ENCODE peak calls at places on chromosomes 2 and 18, in four cellular contexts. One of them, this sample, is unnamed.

GRCh38 chr2:43727634-43728014 is 46.2 kb upstream of the DYNC2LI1 start:
- DNase-seq in HepG2: no peak
- DNase-seq in GM12878: no peak
- DNase-seq in A549: no peak
- DNase-seq in this sample: peak

GRCh38 chr2:158745067-158745865 is 49.9 kb upstream of the DAPL1 start:
- DNase-seq in HepG2: peak
- DNase-seq in GM12878: no peak
- DNase-seq in A549: peak
- DNase-seq in this sample: peak

GRCh38 chr2:104863585-104864279 is 9.8 kb downstream of the POU3F3 start:
- DNase-seq in HepG2: no peak
- DNase-seq in GM12878: no peak
- DNase-seq in A549: no peak
- DNase-seq in this sample: no peak

GRCh38 chr18:34977787-34978532 is 63.3 kb upstream of the MAPRE2 start:
- DNase-seq in HepG2: no peak
- DNase-seq in GM12878: no peak
- DNase-seq in A549: peak
- DNase-seq in this sample: peak

GRCh38 chr2:105150231-105150630 is 91.3 kb upstream of the GPR45 start:
- DNase-seq in HepG2: no peak
- DNase-seq in GM12878: no peak
- DNase-seq in A549: no peak
- DNase-seq in this sample: no peak

GRCh38 chr2:190530211-190530639 is 4.3 kb downstream of the NEMP2 start:
- DNase-seq in HepG2: peak
- DNase-seq in GM12878: no peak
- DNase-seq in A549: no peak
- DNase-seq in this sample: no peak

GRCh38 chr2:27316655-27317412 is 6.1 kb downstream of the MPV17 start:
- DNase-seq in HepG2: no peak
- DNase-seq in GM12878: no peak
- DNase-seq in A549: no peak
- DNase-seq in this sample: no peak

GRCh38 chr2:17355608-17356329 is 162.5 kb downstream of the RAD51AP2 start:
- DNase-seq in HepG2: peak
- DNase-seq in GM12878: peak
- DNase-seq in A549: peak
- DNase-seq in this sample: no peak

GRCh38 chr18:48402953-48403352 is 6.2 kb downstream of the ZBTB7C start:
- DNase-seq in HepG2: no peak
- DNase-seq in GM12878: no peak
- DNase-seq in A549: no peak
- DNase-seq in this sample: no peak

GRCh38 chr2:98796775-98797544 is 66.0 kb upstream of the MGAT4A start:
- DNase-seq in HepG2: no peak
- DNase-seq in GM12878: no peak
- DNase-seq in A549: no peak
- DNase-seq in this sample: no peak

GRCh38 chr2:190407662-190408537 is at the start of gene MFSD6:
- DNase-seq in HepG2: no peak
- DNase-seq in GM12878: no peak
- DNase-seq in A549: peak
- DNase-seq in this sample: peak

GRCh38 chr2:47118581-47118980 is 36.5 kb downstream of the STPG4 start:
- DNase-seq in HepG2: no peak
- DNase-seq in GM12878: no peak
- DNase-seq in A549: no peak
- DNase-seq in this sample: no peak

GRCh38 chr2:105443610-105444598 is 45.1 kb upstream of the FHL2 start:
- DNase-seq in HepG2: no peak
- DNase-seq in GM12878: no peak
- DNase-seq in A549: no peak
- DNase-seq in this sample: no peak

GRCh38 chr18:12886498-12887126 is 2.6 kb upstream of the PTPN2 start:
- DNase-seq in HepG2: peak
- DNase-seq in GM12878: no peak
- DNase-seq in A549: peak
- DNase-seq in this sample: no peak

GRCh38 chr2:152028182-152028862 is 70.5 kb downstream of the CACNB4 start:
- DNase-seq in HepG2: no peak
- DNase-seq in GM12878: no peak
- DNase-seq in A549: no peak
- DNase-seq in this sample: no peak

GRCh38 chr2:129903586-129904425 is 75.7 kb upstream of the RAB6C start:
- DNase-seq in HepG2: no peak
- DNase-seq in GM12878: no peak
- DNase-seq in A549: peak
- DNase-seq in this sample: peak

GRCh38 chr2:177429688-177430325 is 37.2 kb downstream of the AGPS start:
- DNase-seq in HepG2: no peak
- DNase-seq in GM12878: no peak
- DNase-seq in A549: no peak
- DNase-seq in this sample: no peak

GRCh38 chr2:18309188-18309587 is 251.3 kb downstream of the RDH14 start:
- DNase-seq in HepG2: no peak
- DNase-seq in GM12878: no peak
- DNase-seq in A549: no peak
- DNase-seq in this sample: no peak

GRCh38 chr18:2529154-2529553 is 42.2 kb downstream of the METTL4 start:
- DNase-seq in HepG2: peak
- DNase-seq in GM12878: no peak
- DNase-seq in A549: peak
- DNase-seq in this sample: no peak

GRCh38 chr2:446963-447540 is 159.2 kb upstream of the ALKAL2 start:
- DNase-seq in HepG2: no peak
- DNase-seq in GM12878: no peak
- DNase-seq in A549: no peak
- DNase-seq in this sample: no peak

GRCh38 chr2:443211-443610 is 155.3 kb upstream of the ALKAL2 start:
- DNase-seq in HepG2: no peak
- DNase-seq in GM12878: no peak
- DNase-seq in A549: no peak
- DNase-seq in this sample: no peak

GRCh38 chr2:445896-446295 is 158.0 kb upstream of the ALKAL2 start:
- DNase-seq in HepG2: no peak
- DNase-seq in GM12878: no peak
- DNase-seq in A549: no peak
- DNase-seq in this sample: no peak

GRCh38 chr2:443754-444153 is 155.9 kb upstream of the ALKAL2 start:
- DNase-seq in HepG2: no peak
- DNase-seq in GM12878: no peak
- DNase-seq in A549: no peak
- DNase-seq in this sample: no peak

DNA sequence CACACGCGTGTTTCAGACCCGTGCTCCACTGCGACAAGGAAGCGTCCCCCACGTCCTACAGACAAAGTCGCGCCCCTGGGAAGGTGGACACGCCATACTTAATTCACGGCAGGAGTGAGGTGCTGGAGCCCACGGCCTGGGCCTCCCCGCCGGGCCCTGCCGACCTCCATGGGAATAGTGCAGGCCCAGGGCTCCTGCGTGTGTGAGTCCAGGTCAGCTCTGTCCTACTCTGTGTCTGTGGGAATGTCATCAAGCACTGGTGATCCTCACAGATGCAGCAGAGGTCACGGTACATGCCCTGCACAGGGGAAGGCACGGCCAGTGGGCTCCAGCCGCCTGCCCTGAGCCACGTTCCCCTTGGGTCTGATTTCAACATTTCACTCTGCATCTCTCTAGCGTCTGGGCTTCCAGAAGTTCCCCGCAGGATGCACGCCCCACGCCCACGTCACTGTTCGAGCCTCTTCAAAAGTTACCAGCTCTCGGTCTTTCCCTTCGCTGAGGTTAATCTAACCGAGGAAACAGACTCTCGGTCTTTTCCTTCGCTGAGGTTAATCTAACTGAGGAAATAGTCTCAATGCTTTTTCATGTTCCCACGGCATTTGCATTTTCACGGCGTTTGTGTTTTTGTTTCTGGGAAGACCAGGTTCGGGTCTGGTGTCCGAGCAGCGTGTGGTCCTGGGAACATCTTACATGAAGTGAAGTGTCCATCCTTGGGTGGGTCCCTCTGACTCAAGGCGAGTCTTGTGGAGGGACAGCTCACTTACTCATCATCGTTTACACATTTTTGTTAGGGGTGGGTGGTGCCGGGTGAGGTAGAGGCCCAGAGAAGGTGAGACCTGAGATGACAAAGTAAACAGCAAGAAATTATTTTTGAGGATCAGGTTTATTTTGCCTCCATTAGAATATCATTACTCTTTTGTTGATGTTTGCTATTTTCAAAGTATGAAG is 157.3 kb upstream of the ALKAL2 start:
- DNase-seq in HepG2: no peak
- DNase-seq in GM12878: no peak
- DNase-seq in A549: no peak
- DNase-seq in this sample: no peak
- TF ChIP-seq CHD4 in HepG2: no peak
- TF ChIP-seq CHD4 in GM12878: no peak
- TF ChIP-seq CHD4 in A549: no peak
- TF ChIP-seq CHD4 in this sample: no peak

DNA sequence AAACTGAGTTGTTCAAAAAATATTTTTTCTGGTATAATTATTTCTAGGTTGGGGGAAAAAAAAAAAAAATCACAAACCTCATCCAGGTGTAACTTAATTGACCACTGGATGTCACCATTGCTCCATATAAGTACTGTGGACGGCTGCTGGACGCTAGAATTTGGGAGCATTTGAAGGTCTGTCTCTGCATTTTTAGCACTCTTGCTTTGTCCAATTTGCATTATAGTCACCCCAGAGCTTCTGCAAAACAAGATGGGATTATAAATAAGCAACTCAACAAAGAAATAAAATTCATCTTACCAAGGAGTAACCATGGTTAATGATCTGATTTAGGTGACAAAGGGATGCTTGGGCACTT is 83.7 kb downstream of the HRH4 start:
- DNase-seq in HepG2: peak
- DNase-seq in GM12878: no peak
- DNase-seq in A549: peak
- DNase-seq in this sample: peak
- TF ChIP-seq CHD2 in HepG2: no peak
- TF ChIP-seq CHD2 in GM12878: no peak
- TF ChIP-seq CHD2 in A549: no peak
- TF ChIP-seq CHD2 in this sample: no peak

DNA sequence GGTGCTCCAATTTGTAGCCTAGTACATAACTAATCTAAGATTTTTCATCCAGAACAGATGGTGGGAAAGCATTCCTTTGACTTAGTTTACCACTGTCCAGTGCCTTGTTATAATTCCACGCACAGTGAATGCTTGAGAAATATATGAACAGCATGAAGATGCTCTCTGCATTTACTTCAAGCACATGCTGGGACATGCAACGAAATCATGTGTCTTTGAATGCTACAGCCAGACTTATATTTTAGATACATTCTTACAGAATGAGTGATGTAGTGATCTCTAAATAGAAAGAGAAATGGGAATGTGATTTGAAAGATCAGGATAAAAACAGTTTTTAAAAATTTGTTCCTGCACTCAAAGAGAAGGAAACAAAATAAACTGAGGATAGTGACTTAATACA is 398.3 kb downstream of the FBXO15 start:
- DNase-seq in HepG2: no peak
- DNase-seq in GM12878: no peak
- DNase-seq in A549: no peak
- DNase-seq in this sample: no peak
- TF ChIP-seq CHD4 in HepG2: no peak
- TF ChIP-seq CHD4 in GM12878: no peak
- TF ChIP-seq CHD4 in A549: no peak
- TF ChIP-seq CHD4 in this sample: no peak

GRCh38 chr2:37782721-37783438 is 111.4 kb upstream of the CDC42EP3 start:
- DNase-seq in HepG2: no peak
- DNase-seq in GM12878: no peak
- DNase-seq in A549: no peak
- DNase-seq in this sample: no peak
- TF ChIP-seq CHD2 in HepG2: no peak
- TF ChIP-seq CHD2 in GM12878: no peak
- TF ChIP-seq CHD2 in A549: no peak
- TF ChIP-seq CHD2 in this sample: no peak

GRCh38 chr18:24071779-24072178 is 57.2 kb downstream of the TTC39C start:
- DNase-seq in HepG2: peak
- DNase-seq in GM12878: no peak
- DNase-seq in A549: peak
- DNase-seq in this sample: no peak
- TF ChIP-seq CHD4 in HepG2: no peak
- TF ChIP-seq CHD4 in GM12878: no peak
- TF ChIP-seq CHD4 in A549: no peak
- TF ChIP-seq CHD4 in this sample: no peak

GRCh38 chr2:127106457-127106997 is 427 bp downstream of the BIN1 start:
- DNase-seq in HepG2: no peak
- DNase-seq in GM12878: no peak
- DNase-seq in A549: peak
- DNase-seq in this sample: no peak

GRCh38 chr2:127108090-127108523 is 1.2 kb upstream of the BIN1 start:
- DNase-seq in HepG2: no peak
- DNase-seq in GM12878: no peak
- DNase-seq in A549: no peak
- DNase-seq in this sample: no peak

GRCh38 chr2:127107622-127107999 is 657 bp upstream of the BIN1 start:
- DNase-seq in HepG2: no peak
- DNase-seq in GM12878: no peak
- DNase-seq in A549: peak
- DNase-seq in this sample: no peak

GRCh38 chr2:127105656-127106456 is 1.1 kb downstream of the BIN1 start:
- DNase-seq in HepG2: no peak
- DNase-seq in GM12878: no peak
- DNase-seq in A549: no peak
- DNase-seq in this sample: no peak

GRCh38 chr2:127106998-127107621 is at the start of gene BIN1:
- DNase-seq in HepG2: peak
- DNase-seq in GM12878: no peak
- DNase-seq in A549: peak
- DNase-seq in this sample: peak
- TF ChIP-seq CHD2 in HepG2: no peak
- TF ChIP-seq CHD2 in GM12878: no peak
- TF ChIP-seq CHD2 in A549: no peak
- TF ChIP-seq CHD2 in this sample: no peak

GRCh38 chr2:238973038-238973772 is 125.3 kb downstream of the TWIST2 start:
- DNase-seq in HepG2: no peak
- DNase-seq in GM12878: no peak
- DNase-seq in A549: no peak
- DNase-seq in this sample: no peak
- TF ChIP-seq CHD4 in HepG2: no peak
- TF ChIP-seq CHD4 in GM12878: no peak
- TF ChIP-seq CHD4 in A549: no peak
- TF ChIP-seq CHD4 in this sample: no peak

DNA sequence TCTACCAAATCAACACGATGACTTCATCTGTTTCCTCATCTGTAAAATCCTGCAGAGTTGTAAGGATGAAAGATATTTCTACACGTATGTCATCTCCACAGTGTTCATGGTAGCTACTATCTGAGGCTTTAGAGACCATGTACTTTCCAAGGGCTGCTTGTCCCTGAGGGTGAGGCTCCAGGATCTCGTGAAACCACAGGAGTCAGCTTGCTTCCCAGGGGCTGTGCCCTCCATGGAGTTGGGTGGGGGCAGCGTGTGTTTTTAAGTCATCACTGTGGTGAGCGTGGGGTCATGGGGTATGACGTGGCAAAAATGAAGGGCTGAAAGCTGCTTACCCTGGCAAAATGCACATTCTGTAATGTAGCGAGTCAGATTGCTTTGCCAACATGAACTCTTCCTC is 81.6 kb downstream of the ASAP2 start:
- DNase-seq in HepG2: no peak
- DNase-seq in GM12878: no peak
- DNase-seq in A549: peak
- DNase-seq in this sample: no peak
- TF ChIP-seq CHD2 in HepG2: no peak
- TF ChIP-seq CHD2 in GM12878: no peak
- TF ChIP-seq CHD2 in A549: no peak
- TF ChIP-seq CHD2 in this sample: no peak

This sample was measured in K562.